ENCODE peak calls at places on chromosomes 5 and 9, in four cellular contexts. T is fibroblast of lung; L is CD4-positive, CD25-positive, alpha-beta regulatory T cell; C is uterus. U is an unnamed sample. For H3K4me1, the result is how much of the 10 kb centered on the place peaks cover.

GRCh38 chr5:37771731-37772130 is 68.1 kb downstream of the GDNF start:
- DNase-seq in C (no peak), L (no peak), T (peak), U (no peak)

GRCh38 chr5:61228229-61228628 is 66.0 kb upstream of the SMIM15 start:
- DNase-seq in L (no peak), T (peak), C (no peak), U (no peak)

GRCh38 chr5:143245929-143246561 is 157.4 kb downstream of the NR3C1 start:
- DNase-seq in C (no peak), L (no peak), T (peak), U (no peak)

GRCh38 chr5:96093340-96093739 is 131.7 kb upstream of the ELL2 start:
- DNase-seq in C (no peak), L (no peak), T (no peak), U (no peak)

GRCh38 chr5:89110916-89111646 is 228.1 kb upstream of the MEF2C start:
- DNase-seq in C (no peak), T (peak), L (no peak), U (no peak)

GRCh38 chr5:10091701-10092100 is 158.0 kb downstream of the ATPSCKMT start:
- DNase-seq in T (no peak), C (no peak), L (no peak), U (no peak)

GRCh38 chr5:98795243-98795642 is 21.8 kb downstream of the RGMB start:
- DNase-seq in C (no peak), T (no peak), L (no peak), U (no peak)

GRCh38 chr5:135214897-135215616 is 181.0 kb upstream of the PITX1 start:
- DNase-seq in T (no peak), L (no peak), C (no peak), U (no peak)

GRCh38 chr5:175700991-175701390 is 43.1 kb downstream of the HRH2 start:
- DNase-seq in C (no peak), L (peak), T (no peak), U (no peak)

GRCh38 chr9:89436326-89436725 is 61.6 kb downstream of the SEMA4D start:
- DNase-seq in C (no peak), T (no peak), L (no peak), U (no peak)

GRCh38 chr9:89435315-89435823 is 62.5 kb downstream of the SEMA4D start:
- DNase-seq in T (no peak), C (no peak), L (peak), U (no peak)

GRCh38 chr9:89432986-89433530 is 64.9 kb downstream of the SEMA4D start:
- DNase-seq in C (no peak), L (no peak), T (no peak), U (no peak)

GRCh38 chr9:89433826-89434225 is 64.1 kb downstream of the SEMA4D start:
- DNase-seq in C (no peak), T (peak), L (no peak), U (no peak)

DNA sequence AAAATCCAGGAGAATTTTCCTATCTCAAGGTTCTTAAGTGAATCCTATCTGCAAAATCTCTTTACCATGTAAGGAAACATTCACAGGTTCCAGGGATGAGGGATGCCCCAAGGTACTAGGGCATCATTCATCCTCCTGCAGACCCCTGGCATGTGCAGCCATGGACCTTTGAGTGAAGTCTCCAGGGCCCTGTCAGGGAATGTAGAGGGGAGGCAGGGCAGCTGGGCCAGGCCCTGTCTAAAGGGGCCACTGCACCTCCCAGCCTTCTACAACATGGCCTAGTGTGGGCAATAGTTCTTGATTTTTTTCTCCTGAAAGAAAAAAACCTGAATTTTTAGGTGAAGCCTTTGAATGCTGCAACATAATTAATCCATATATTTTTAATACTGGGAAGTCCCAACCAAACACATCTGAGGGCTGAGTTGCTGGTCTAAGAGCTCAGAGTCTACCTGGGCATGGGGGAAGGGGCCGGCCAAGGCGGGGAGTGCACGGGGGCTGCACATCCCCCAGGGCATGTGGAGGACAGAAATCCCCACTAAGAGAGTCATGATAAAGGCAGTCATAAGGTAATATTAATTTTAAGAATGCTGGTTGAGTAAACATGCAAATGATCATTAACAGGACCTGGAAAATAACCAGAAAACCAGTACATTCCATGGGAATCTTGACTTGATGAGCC is 63.1 kb downstream of the SEMA4D start:
- DNase-seq in L (no peak), C (no peak), T (no peak), U (no peak)
- H3K27ac ChIP-seq in L (peak), C (no peak), T (no peak), U (no peak)

DNA sequence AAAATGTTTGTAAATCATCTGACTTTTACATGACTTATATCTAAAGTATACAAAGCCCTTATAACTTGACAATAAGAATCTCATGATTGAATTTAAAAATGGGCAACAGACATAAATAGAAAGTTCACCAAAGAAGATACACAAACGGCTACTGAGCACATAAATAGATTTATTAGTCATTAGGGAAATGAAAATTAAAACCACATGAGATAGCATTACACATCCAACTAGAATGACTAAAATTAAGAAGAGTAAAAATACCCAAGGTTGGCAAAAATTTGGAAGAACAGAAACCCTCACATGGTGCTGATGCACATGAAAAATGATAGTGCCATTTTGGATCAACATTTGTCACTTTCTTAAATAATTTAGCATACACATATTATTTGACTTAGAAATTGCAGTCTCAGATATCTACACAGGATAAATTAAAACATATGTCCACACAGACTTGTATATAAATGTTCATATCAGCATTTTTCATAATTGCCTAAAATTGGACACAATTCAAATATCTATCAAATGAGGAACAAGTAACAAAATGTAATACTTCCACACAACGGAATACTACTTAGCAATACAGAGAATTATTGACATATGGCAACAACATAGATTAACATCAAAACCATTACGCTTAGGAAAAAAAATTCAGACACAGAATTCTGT is 359.1 kb upstream of the DAB2 start:
- DNase-seq in L (no peak), T (peak), C (no peak), U (no peak)
- H3K4me3 ChIP-seq in L (no peak), T (no peak), C (no peak), U (no peak)

DNA sequence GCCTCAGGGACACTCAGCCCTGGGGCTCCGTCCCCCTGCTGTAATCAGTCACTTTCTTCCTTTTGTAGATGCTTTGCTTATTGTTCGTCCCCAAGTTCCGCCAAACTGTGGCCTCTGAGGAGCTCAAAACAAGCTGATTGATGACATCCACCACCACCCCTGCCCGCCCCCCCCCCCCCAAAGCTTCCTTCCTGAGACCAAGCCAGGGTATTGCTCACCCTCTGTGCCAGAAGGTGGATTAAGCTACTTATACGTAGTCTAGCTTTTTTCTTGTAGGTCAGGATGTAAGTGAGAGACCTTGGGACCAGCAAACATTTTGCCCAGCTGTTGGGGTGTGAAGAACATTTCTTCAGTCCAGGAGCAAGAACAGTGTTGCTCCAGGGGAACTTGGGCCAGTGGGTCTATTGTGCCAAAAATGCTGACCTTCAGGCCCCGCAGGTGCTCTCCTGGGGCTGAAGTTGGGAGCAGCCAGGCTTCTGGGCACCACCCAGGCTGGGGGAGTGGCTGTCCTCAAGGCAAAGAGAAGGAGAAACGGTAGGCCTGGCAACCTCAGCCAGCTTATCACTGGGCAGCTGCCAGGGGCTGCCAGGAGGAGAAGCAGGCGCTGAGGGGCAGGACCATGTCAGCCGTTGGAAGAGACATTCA is 17.9 kb downstream of the NEURL1B start:
- DNase-seq in C (peak), T (peak), L (no peak), U (peak)
- H3K4me1 ChIP-seq in C (under half), T (under half), L (under half), U (half or more)

GRCh38 chr9:98690686-98691085 is 18.0 kb downstream of the GABBR2 start:
- DNase-seq in L (no peak), T (no peak), C (no peak), U (no peak)

GRCh38 chr9:98687911-98688310 is 20.8 kb downstream of the GABBR2 start:
- DNase-seq in T (no peak), C (no peak), L (no peak), U (no peak)

GRCh38 chr9:98688710-98689495 is 19.8 kb downstream of the GABBR2 start:
- DNase-seq in T (no peak), C (no peak), L (no peak), U (no peak)

GRCh38 chr9:98691890-98692289 is 16.8 kb downstream of the GABBR2 start:
- DNase-seq in C (no peak), T (no peak), L (no peak), U (no peak)

DNA sequence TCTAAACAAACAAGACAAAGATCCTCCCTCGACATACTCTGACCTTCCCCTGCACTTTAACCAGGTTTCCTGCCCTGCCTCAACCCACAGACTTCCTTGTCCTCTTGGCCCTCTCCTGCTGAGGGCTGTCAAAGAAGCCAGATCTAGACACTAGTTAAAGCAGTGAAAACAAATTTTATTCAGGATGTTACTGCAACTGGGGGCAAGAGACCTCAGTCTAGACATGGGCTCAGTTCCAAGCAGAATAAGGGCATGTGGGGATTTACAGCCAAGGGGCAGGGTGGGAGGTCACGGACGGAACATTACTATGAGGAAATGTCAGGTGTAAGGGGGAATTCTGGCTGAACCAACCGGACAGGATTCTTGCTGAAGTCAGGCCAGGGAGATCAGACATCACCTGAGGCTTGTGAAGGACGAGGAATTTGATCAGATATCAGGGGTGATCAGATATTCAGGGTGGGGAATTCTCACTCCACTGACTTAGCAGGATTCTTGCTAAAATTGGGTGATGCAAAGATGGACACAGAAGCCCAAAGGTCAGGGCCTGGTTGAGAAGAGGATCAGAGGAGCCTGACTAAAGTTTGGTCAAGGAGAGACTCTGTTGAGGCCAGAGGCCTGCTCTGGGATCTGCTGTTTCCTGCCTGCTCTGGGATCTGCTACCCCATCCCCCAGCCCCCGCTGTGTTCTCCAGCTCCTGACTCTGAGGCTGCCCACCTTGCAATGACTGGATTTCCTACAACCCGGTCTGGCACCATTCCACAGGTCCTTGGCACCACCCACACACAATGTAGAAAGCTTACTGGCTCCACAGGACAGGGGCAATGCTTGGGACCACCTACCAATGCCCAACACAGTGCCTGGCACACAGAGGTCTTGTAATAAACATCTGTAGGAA is 21.5 kb downstream of the GABBR2 start:
- DNase-seq in C (no peak), T (no peak), L (no peak), U (no peak)
- H3K27ac ChIP-seq in C (no peak), T (no peak), L (no peak), U (no peak)

GRCh38 chr9:121269888-121270254 is 1.9 kb downstream of the GSN start:
- DNase-seq in T (peak), L (no peak), C (no peak), U (no peak)

GRCh38 chr9:121272401-121272948 is 4.5 kb downstream of the GSN start:
- DNase-seq in C (no peak), L (no peak), T (no peak), U (no peak)

GRCh38 chr9:121269030-121269887 is 1.3 kb downstream of the GSN start:
- DNase-seq in T (peak), L (no peak), C (peak), U (no peak)

GRCh38 chr9:121268598-121269029 is 652 bp downstream of the GSN start:
- DNase-seq in T (peak), L (no peak), C (no peak), U (no peak)

GRCh38 chr9:121271368-121272351 is 3.7 kb downstream of the GSN start:
- DNase-seq in T (peak), C (peak), L (no peak), U (peak)
- H3K4me3 ChIP-seq in T (peak), C (no peak), L (no peak), U (no peak)

DNA sequence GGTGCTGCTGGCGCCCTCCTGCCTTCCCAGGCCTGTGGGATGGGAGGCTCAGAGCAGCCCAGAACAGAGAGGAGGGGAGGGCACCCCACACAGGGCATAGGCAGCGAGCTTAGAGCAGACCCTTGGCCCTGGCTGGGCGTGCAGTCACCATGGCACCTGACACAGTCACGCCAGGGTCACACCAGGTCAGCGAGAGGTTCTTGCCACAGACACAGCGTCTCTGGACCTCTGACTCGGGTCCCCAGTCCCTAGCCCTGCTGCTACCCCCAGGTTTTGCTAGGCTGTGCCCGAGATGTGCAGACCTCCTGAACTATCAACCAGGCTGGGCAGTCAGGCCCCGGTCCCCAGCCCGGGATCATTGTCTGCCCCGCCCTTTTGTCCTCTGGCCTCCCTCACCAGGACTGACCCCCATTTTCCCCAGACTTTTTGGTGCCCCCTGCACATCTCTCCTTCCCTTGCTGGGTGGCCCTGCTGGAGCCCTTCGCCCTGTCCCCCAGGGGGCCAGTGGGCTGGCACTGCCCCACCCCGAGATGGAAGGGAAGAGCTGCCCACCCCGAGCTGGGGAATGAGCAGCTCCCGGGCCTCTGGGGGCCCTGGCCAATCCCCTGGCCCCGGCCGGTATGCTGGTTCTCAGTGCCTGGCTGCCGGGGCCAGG is 24.5 kb upstream of the NOTCH1 start:
- DNase-seq in C (no peak), L (no peak), T (no peak), U (no peak)
- H3K4me1 ChIP-seq in C (under half), L (under half), T (under half), U (half or more)

U was measured in heart right ventricle.